ENCODE peak calls at places on chromosomes 7 and 10, in seven cellular contexts. J is IMR-90, D is lower lobe of right lung, X is HFFc6, G is right lobe of liver, E is heart left ventricle, C is A549. O is an unnamed sample.

GRCh38 chr10:126147866-126148578 is 240.3 kb downstream of the ADAM12 start:
- DNase-seq in E (no peak), G (no peak), D (no peak), J (peak), X (peak), C (no peak), O (no peak)

GRCh38 chr7:1936531-1937251 is 266.6 kb downstream of the ELFN1 start:
- DNase-seq in D (peak), G (no peak), C (no peak), J (no peak), X (no peak), E (no peak), O (no peak)

GRCh38 chr7:70354409-70355169 is 756.3 kb downstream of the AUTS2 start:
- DNase-seq in C (no peak), G (no peak), D (no peak), J (no peak), X (no peak), E (no peak), O (no peak)

GRCh38 chr10:110269641-110270318 is 34.9 kb downstream of the SMNDC1 start:
- DNase-seq in C (no peak), D (no peak), J (peak), E (peak), G (peak), X (no peak), O (no peak)

GRCh38 chr10:60733189-60733815 is 45.0 kb upstream of the CDK1 start:
- DNase-seq in C (peak), G (no peak), J (no peak), E (no peak), X (no peak), D (peak), O (peak)

GRCh38 chr7:138755831-138756590 is 41.8 kb upstream of the TMEM213 start:
- DNase-seq in J (no peak), G (no peak), X (no peak), E (no peak), C (no peak), D (no peak), O (no peak)

GRCh38 chr10:97687785-97688781 is 1.0 kb upstream of the AVPI1 start:
- DNase-seq in X (peak), J (peak), G (peak), D (no peak), E (no peak), C (no peak), O (no peak)

GRCh38 chr10:116892873-116893685 is 43.8 kb downstream of the ENO4 start:
- DNase-seq in E (no peak), D (no peak), C (no peak), J (no peak), G (no peak), X (no peak), O (no peak)

GRCh38 chr10:96025566-96025965 is 17.8 kb upstream of the CCNJ start:
- DNase-seq in C (peak), G (no peak), X (no peak), D (no peak), J (peak), E (no peak), O (peak)

DNA sequence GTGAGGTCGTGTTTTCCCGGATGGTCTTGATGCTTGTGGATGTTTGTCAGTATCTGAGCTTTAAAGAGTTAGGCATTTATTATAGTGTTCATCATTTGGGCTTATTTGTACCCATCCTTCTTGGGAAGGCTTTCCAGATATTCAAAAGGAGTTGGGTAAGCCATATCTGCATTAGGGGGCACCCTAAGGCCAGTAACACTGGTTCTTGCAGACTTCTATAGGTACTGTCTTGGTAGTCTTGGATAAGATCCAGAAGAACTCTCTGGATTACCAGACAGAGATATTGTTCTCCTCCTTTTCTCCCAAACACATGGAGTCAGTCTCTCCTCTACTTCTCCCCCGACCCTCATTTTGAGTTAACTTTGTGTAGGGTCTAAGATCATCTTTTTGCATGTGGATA is 92.8 kb downstream of the SDK1 start:
- DNase-seq in X (no peak), D (no peak), G (no peak), E (no peak), C (no peak), J (no peak), O (no peak)
- TF ChIP-seq CTCF in X (no peak), D (no peak), G (no peak), E (no peak), C (no peak), J (peak), O (no peak)

DNA sequence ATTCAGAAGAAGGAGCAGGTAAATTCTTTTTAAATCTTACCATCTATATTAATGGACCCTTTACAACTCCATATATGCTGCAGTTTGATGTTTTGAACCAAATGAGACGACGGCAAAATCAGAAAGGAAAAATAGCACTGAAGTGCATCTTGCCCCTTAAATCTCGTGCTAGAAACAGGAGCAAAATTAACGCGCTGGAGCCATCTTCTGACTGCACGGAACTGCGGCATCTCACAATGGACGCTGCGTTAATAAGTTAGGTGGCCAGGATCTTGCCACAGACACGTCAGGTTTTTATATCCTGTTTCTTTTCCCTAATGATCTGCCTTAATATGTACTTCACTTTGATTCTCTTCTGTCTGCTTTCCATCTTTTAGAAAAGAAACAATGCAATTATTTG is 354.5 kb downstream of the TFEC start:
- DNase-seq in C (no peak), X (no peak), E (no peak), G (peak), J (peak), D (no peak), O (no peak)
- TF ChIP-seq CTCF in C (peak), X (no peak), E (no peak), G (peak), J (peak), D (no peak), O (no peak)

GRCh38 chr7:80286611-80287010 is 152.0 kb downstream of the GNAI1 start:
- DNase-seq in X (no peak), G (no peak), D (no peak), C (no peak), E (no peak), J (no peak), O (no peak)

GRCh38 chr7:80294321-80294720 is 159.7 kb downstream of the GNAI1 start:
- DNase-seq in E (no peak), C (no peak), G (no peak), D (no peak), J (peak), X (peak), O (no peak)

GRCh38 chr7:80287400-80288174 is 153.0 kb downstream of the GNAI1 start:
- DNase-seq in C (no peak), D (no peak), J (no peak), G (no peak), E (no peak), X (no peak), O (no peak)

GRCh38 chr7:80284848-80285247 is 150.2 kb downstream of the GNAI1 start:
- DNase-seq in C (no peak), G (no peak), D (no peak), J (peak), X (peak), E (no peak), O (no peak)

DNA sequence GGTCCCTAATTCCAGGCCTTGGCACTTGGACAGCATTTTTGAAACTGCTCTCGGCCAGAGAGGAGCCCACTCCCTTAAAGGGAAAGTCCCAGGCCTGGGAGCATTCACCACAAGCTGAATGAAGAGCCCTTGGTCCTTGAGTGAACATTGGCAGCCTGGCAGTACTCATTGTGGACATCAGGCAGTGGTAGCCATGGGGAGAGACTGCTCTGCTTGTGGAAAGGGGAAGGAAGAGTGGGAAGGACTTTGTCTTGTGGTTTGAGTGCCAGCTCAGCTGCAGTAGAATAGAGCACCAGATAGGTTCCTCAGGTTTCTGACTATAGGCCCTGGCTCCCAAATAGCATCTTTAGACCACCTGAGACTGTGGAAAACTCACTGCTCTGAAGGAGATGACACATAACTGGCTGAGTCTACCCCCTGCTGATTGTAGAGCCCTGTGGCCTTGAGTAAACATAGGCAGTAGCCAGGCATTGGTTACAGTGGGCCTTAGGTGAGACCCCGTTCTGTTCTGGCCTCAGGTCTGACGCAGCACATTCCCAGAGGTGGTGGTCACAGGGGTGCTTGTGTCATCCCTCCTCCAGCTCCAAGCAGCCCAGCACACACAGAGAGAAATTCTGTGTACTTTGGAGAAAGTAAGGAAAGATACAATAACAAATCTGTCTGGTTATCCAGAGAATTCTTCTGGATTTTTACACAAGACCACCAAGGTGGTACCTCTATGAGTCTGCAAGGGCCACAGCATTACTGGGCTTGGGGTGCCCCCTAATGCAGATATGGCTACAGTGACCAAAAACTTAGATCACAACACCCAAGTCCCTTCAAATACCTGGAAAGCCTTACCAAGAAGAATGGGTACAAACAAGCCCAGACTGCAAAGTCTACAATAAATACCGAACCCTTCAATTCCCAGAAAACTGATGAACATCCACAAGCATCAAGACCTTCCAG is 153.8 kb downstream of the GNAI1 start:
- DNase-seq in D (no peak), J (peak), X (no peak), G (no peak), E (no peak), C (no peak), O (no peak)
- TF ChIP-seq CTCF in D (peak), J (peak), X (peak), G (no peak), E (no peak), C (peak), O (no peak)

GRCh38 chr7:110544199-110544598 is 546.7 kb upstream of the LRRN3 start:
- DNase-seq in C (no peak), E (no peak), J (peak), D (no peak), X (peak), G (no peak), O (no peak)

GRCh38 chr7:110548372-110548771 is 542.6 kb upstream of the LRRN3 start:
- DNase-seq in J (peak), X (peak), E (no peak), G (no peak), D (no peak), C (no peak), O (no peak)
- TF ChIP-seq CTCF in J (no peak), X (no peak), E (no peak), G (no peak), D (no peak), C (no peak), O (no peak)

DNA sequence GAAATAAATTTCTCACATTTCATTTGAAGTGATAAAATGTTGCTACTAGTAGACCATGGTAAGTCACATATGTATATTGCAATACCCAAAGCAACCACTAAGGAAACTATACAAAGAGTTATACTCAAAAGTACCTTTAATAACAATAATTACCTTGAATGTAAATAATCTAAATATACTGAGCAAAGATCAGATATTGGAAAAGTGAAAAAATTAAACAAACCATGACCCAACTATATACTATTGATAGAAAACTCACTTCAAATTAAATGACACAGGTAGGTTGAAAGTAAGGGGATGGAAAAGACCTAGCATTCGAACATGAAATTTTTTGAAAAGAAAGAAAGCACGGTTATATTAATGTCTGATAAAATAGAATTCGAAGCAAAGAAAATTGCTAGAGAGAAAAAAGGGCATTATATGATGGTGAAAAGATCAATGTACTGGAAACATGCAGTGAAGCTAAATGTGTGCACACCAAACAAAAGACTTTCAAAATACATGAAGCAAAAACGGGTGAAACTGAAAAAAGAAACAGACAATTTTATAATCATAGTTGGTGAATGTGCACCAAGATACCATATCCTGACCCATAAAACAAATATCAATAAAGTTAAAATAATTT is 29.1 kb downstream of the TFPI2 start:
- DNase-seq in G (no peak), C (no peak), D (no peak), X (no peak), J (no peak), E (no peak), O (no peak)
- TF ChIP-seq CTCF in G (peak), C (peak), D (no peak), X (peak), J (peak), E (peak), O (no peak)